ENCODE peak calls at places on chromosomes 13 and 19, in seven cellular contexts. V is ovary, Q is body of pancreas, Y is tibial nerve, W is A549, J is IMR-90, I is sigmoid colon. L is an unnamed sample. For H3K4me1, the result is how much of the 10 kb centered on the place peaks cover.

GRCh38 chr19:656751-657559 is 6.1 kb downstream of the RNF126 start:
- DNase-seq in Y (no peak), Q (no peak), V (no peak), I (no peak), J (no peak), W (no peak), L (no peak)

GRCh38 chr13:99982741-99983400 is 1.3 kb downstream of the ZIC2 start:
- DNase-seq in J (no peak), Y (no peak), W (no peak), I (no peak), Q (no peak), V (no peak), L (no peak)

GRCh38 chr19:48632692-48633147 is 4.5 kb downstream of the DBP start:
- DNase-seq in W (no peak), V (no peak), Y (no peak), J (peak), Q (no peak), I (no peak), L (peak)

GRCh38 chr13:48094781-48095502 is at the start of gene MED4:
- DNase-seq in Y (peak), W (peak), V (peak), J (peak), Q (peak), I (peak), L (peak)

GRCh38 chr19:12933287-12934072 is at the start of gene FARSA:
- DNase-seq in I (peak), J (peak), W (peak), Q (peak), Y (peak), V (peak), L (peak)

GRCh38 chr13:95660981-95661581 is 15.9 kb upstream of the DNAJC3 start:
- DNase-seq in J (peak), W (peak), Y (no peak), I (no peak), Q (no peak), V (no peak), L (no peak)

GRCh38 chr13:112693831-112694497 is 4.1 kb downstream of the ATP11A start:
- DNase-seq in W (no peak), Y (peak), V (no peak), Q (no peak), I (peak), J (peak), L (no peak)

GRCh38 chr19:34430738-34431625 is 2.8 kb downstream of the UBA2 start:
- DNase-seq in Y (no peak), Q (no peak), I (no peak), J (peak), V (no peak), W (peak), L (no peak)

GRCh38 chr13:81012031-81012430 is 671.1 kb upstream of the SPRY2 start:
- DNase-seq in Q (no peak), I (no peak), J (no peak), W (no peak), Y (no peak), V (no peak), L (no peak)

GRCh38 chr19:2061936-2062729 is 11.1 kb upstream of the MKNK2 start:
- DNase-seq in J (no peak), Q (no peak), I (no peak), W (no peak), V (peak), Y (no peak), L (peak)
- TF ChIP-seq POLR2A in J (no peak), Q (no peak), I (no peak), W (no peak), V (no peak), Y (no peak), L (no peak)

DNA sequence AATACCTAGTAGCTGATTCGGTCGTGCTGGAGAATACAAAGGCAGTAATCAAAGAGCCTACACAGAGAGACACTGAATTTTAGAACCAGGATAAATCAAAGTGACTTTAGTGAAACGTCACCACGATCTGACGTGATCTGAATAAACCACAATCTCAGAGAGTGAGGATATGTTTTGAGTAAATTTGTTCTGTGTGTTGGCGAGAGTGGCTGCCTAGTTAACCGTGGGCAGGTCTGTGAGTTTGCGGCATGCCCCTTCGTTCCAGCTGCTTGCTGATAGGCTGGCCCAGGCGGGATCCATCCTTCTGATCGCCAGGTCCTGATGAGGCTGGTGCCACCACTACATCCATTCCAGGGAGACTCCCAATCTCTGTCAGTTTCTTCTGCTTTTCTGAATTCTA is 40.4 kb downstream of the LRCH1 start:
- DNase-seq in J (no peak), Q (no peak), Y (no peak), I (no peak), V (no peak), W (no peak), L (no peak)
- H3K4me1 ChIP-seq in J (under half), Q (under half), Y (under half), I (half or more), V (under half), W (under half), L (under half)

DNA sequence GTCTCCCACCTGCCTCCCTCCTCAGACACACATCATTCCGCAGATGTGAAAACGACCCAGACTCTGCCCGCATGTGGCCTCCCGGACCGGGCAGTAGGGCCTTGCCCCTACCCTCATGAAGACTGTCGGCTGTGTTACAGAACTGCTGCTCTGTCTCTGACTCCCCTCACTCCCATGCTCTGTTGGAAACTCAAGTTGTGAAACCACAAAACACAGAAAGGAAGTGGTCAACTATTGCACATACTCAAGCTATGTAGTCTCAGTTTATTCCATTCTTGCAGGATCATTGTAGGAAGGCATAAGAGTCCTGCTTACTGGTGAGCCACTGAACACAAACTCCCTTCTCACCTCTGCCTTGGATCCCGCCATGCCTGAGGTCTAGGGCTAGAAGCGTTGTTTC is 129.6 kb downstream of the DLEU7 start:
- DNase-seq in Y (peak), J (peak), V (no peak), I (no peak), W (no peak), Q (no peak), L (no peak)
- H3K4me3 ChIP-seq in Y (no peak), J (no peak), V (no peak), I (no peak), W (no peak), Q (no peak), L (no peak)

GRCh38 chr19:40803857-40804782 is 5.1 kb downstream of the EGLN2 start:
- DNase-seq in Q (peak), W (no peak), J (no peak), I (no peak), V (no peak), Y (no peak), L (peak)
- TF ChIP-seq POLR2A in Q (no peak), W (no peak), J (no peak), I (no peak), V (no peak), Y (no peak), L (no peak)

GRCh38 chr13:97261254-97262015 is 39.3 kb downstream of the MBNL2 start:
- DNase-seq in W (no peak), I (no peak), J (no peak), V (no peak), Y (no peak), Q (no peak), L (no peak)
- H3K4me1 ChIP-seq in W (half or more), I (half or more), J (under half), V (under half), Y (half or more), Q (half or more), L (half or more)